ENCODE peak calls at places on chromosomes 12 and 14, in nine cellular contexts. W is CD8-positive, alpha-beta memory T cell; N is fibroblast of lung; G is NT2/D1; A is Panc1; C is right cardiac atrium; D is adipocyte; L is esophagus squamous epithelium; U is lower lobe of right lung. V is an unnamed sample. For H3K4me1, the result is how much of the 10 kb centered on the place peaks cover.

GRCh38 chr14:79412822-79413221 is 798.5 kb downstream of the DIO2 start:
- DNase-seq in W (no peak), N (no peak), G (no peak), A (no peak), C (no peak), D (no peak), L (no peak), U (no peak), V (no peak)

GRCh38 chr12:45745861-45746277 is 16.4 kb downstream of the ARID2 start:
- DNase-seq in W (peak), N (peak), G (no peak), A (no peak), C (no peak), D (peak), L (no peak), U (no peak), V (peak)

GRCh38 chr14:84622357-84622756 is 907.6 kb upstream of the FLRT2 start:
- DNase-seq in W (no peak), N (peak), G (no peak), A (no peak), C (no peak), D (peak), L (no peak), U (no peak), V (no peak)

GRCh38 chr12:45839917-45840316 is 110.4 kb downstream of the ARID2 start:
- DNase-seq in W (no peak), N (no peak), G (no peak), A (no peak), C (no peak), D (no peak), L (no peak), U (no peak), V (no peak)

GRCh38 chr14:33618361-33619095 is 332.3 kb downstream of the EGLN3 start:
- DNase-seq in W (no peak), N (peak), G (no peak), A (no peak), C (no peak), D (no peak), L (no peak), U (no peak), V (no peak)

GRCh38 chr12:46266869-46267617 is 1.8 kb downstream of the SLC38A1 start:
- DNase-seq in W (peak), N (peak), G (no peak), A (no peak), C (peak), D (peak), L (no peak), U (peak), V (peak)

GRCh38 chr14:72740504-72740961 is 153.4 kb downstream of the DPF3 start:
- DNase-seq in W (no peak), N (no peak), G (no peak), A (no peak), C (no peak), D (no peak), L (no peak), U (no peak), V (peak)

GRCh38 chr12:12505544-12506501 is 56.8 kb downstream of the DUSP16 start:
- DNase-seq in W (no peak), N (peak), G (no peak), A (no peak), C (no peak), D (peak), L (no peak), U (no peak), V (peak)

GRCh38 chr12:98998697-98999299 is 353.7 kb downstream of the APAF1 start:
- DNase-seq in W (no peak), N (peak), G (peak), A (peak), C (no peak), D (peak), L (no peak), U (no peak), V (peak)

GRCh38 chr14:78131201-78131600 is 39.0 kb upstream of the NRXN3 start:
- DNase-seq in W (no peak), N (no peak), G (no peak), A (no peak), C (no peak), D (no peak), L (no peak), U (no peak), V (no peak)

GRCh38 chr12:115983226-115983798 is 294.2 kb downstream of the MED13L start:
- DNase-seq in W (no peak), N (no peak), G (peak), A (no peak), C (no peak), D (no peak), L (no peak), U (no peak), V (no peak)

GRCh38 chr12:6925543-6926279 is 2.0 kb upstream of the ATN1 start:
- DNase-seq in W (no peak), N (peak), G (peak), A (peak), C (peak), D (peak), L (no peak), U (peak), V (peak)

GRCh38 chr12:38892976-38893375 is 12.4 kb downstream of the CPNE8 start:
- DNase-seq in W (no peak), N (no peak), G (no peak), A (no peak), C (no peak), D (no peak), L (no peak), U (no peak), V (no peak)

GRCh38 chr14:105882626-105883025 is 356.2 kb downstream of the TMEM121 start:
- DNase-seq in W (no peak), N (no peak), G (no peak), A (no peak), C (peak), D (no peak), L (no peak), U (peak), V (peak)

GRCh38 chr14:92540472-92541048 is 27.0 kb downstream of the RIN3 start:
- DNase-seq in W (no peak), N (peak), G (no peak), A (peak), C (peak), D (peak), L (peak), U (peak), V (peak)

GRCh38 chr12:89267404-89267803 is 84.9 kb downstream of the DUSP6 start:
- DNase-seq in W (no peak), N (no peak), G (no peak), A (no peak), C (no peak), D (no peak), L (no peak), U (no peak), V (no peak)

GRCh38 chr12:94151577-94151976 is 3.2 kb downstream of the PLXNC1 start:
- DNase-seq in W (no peak), N (no peak), G (no peak), A (no peak), C (no peak), D (no peak), L (no peak), U (no peak), V (no peak)

GRCh38 chr12:50555471-50555885 is 50.7 kb downstream of the DIP2B start:
- DNase-seq in W (no peak), N (no peak), G (no peak), A (no peak), C (no peak), D (no peak), L (no peak), U (no peak), V (no peak)

GRCh38 chr12:16955083-16955657 is 349.2 kb upstream of the LMO3 start:
- DNase-seq in W (no peak), N (peak), G (no peak), A (no peak), C (no peak), D (peak), L (no peak), U (no peak), V (no peak)

GRCh38 chr12:32589165-32589891 is 89.8 kb upstream of the DNM1L start:
- DNase-seq in W (peak), N (no peak), G (no peak), A (no peak), C (no peak), D (no peak), L (no peak), U (no peak), V (no peak)

GRCh38 chr12:31323466-31324115 is 2.4 kb downstream of the SINHCAF start:
- DNase-seq in W (no peak), N (no peak), G (peak), A (no peak), C (no peak), D (no peak), L (no peak), U (peak), V (peak)

GRCh38 chr14:59754256-59754655 is 116.3 kb downstream of the RTN1 start:
- DNase-seq in W (no peak), N (peak), G (no peak), A (no peak), C (no peak), D (no peak), L (no peak), U (no peak), V (no peak)

DNA sequence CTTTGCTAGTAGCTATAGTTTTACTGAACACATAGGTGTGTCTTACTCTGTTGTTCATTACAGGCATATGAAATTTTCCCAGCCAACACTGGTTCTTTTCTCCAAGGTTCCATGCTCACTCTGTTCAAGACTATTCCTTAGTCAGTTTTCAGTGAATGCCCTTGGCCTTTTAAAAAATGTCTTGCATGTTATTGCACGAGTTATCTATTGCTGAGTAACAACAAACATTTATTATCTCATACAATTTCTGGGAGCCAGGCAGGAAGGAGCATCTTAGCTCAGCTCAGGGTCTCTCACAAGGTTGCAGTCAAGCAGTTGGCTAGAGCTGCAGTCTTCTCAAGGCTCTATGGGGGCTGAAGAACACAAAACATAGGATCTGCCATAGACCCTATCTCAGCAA is 223.5 kb downstream of the BTG1 start:
- DNase-seq in W (no peak), N (no peak), G (no peak), A (no peak), C (no peak), D (no peak), L (no peak), U (no peak), V (no peak)
- H3K4me1 ChIP-seq in W (under half), N (under half), G (under half), A (under half), C (under half), D (under half), L (under half), U (under half), V (under half)

GRCh38 chr12:131728720-131729119 is 17.8 kb downstream of the SFSWAP start:
- DNase-seq in W (no peak), N (no peak), G (no peak), A (no peak), C (no peak), D (no peak), L (no peak), U (no peak), V (no peak)

GRCh38 chr12:131733874-131734273 is 23.0 kb downstream of the SFSWAP start:
- DNase-seq in W (no peak), N (no peak), G (no peak), A (no peak), C (no peak), D (no peak), L (no peak), U (no peak), V (peak)

GRCh38 chr12:131732996-131733615 is 22.2 kb downstream of the SFSWAP start:
- DNase-seq in W (no peak), N (no peak), G (no peak), A (no peak), C (no peak), D (no peak), L (no peak), U (no peak), V (no peak)

GRCh38 chr12:131724534-131724933 is 13.6 kb downstream of the SFSWAP start:
- DNase-seq in W (no peak), N (peak), G (no peak), A (no peak), C (no peak), D (no peak), L (no peak), U (no peak), V (peak)

GRCh38 chr12:131729254-131729955 is 18.5 kb downstream of the SFSWAP start:
- DNase-seq in W (no peak), N (no peak), G (no peak), A (no peak), C (no peak), D (no peak), L (no peak), U (no peak), V (no peak)
- H3K4me1 ChIP-seq in W (under half), N (under half), G (under half), A (under half), C (under half), D (under half), L (under half), U (under half), V (under half)

GRCh38 chr14:69768873-69769272 is 1.9 kb downstream of the SRSF5 start:
- DNase-seq in W (no peak), N (peak), G (no peak), A (no peak), C (no peak), D (no peak), L (no peak), U (no peak), V (no peak)
- H3K4me1 ChIP-seq in W (half or more), N (under half), G (under half), A (under half), C (under half), D (under half), L (under half), U (half or more), V (under half)

GRCh38 chr14:77123381-77124344 is 17.9 kb downstream of the ZDHHC22 start:
- DNase-seq in W (no peak), N (no peak), G (no peak), A (no peak), C (no peak), D (no peak), L (peak), U (peak), V (peak)
- H3K4me1 ChIP-seq in W (under half), N (under half), G (under half), A (under half), C (under half), D (under half), L (under half), U (under half), V (under half)

V was measured in osteoblast.